ENCODE peak calls at places on chromosomes 11 and 22, in six cellular contexts. One of them, this sample, is unnamed.

GRCh38 chr11:102318469-102318868 is 1.2 kb downstream of the BIRC3 start:
- DNase-seq in T-cell: peak; percentile 41
- DNase-seq in activated T-cell treated with anti-CD3 and anti-CD28 coated beads for 1 hour: no peak
- DNase-seq in substantia nigra: no peak
- DNase-seq in sciatic nerve: no peak
- DNase-seq in non-pigmented ciliary epithelial cell: no peak
- DNase-seq in this sample: no peak

GRCh38 chr11:64373598-64373974 is 14.6 kb downstream of the RPS6KA4 start:
- DNase-seq in substantia nigra: no peak
- DNase-seq in non-pigmented ciliary epithelial cell: no peak
- DNase-seq in sciatic nerve: no peak
- DNase-seq in activated T-cell treated with anti-CD3 and anti-CD28 coated beads for 1 hour: no peak
- DNase-seq in T-cell: no peak
- DNase-seq in this sample: no peak

GRCh38 chr11:123020968-123021367 is 39.3 kb upstream of the BSX start:
- DNase-seq in substantia nigra: no peak
- DNase-seq in activated T-cell treated with anti-CD3 and anti-CD28 coated beads for 1 hour: peak; percentile 10
- DNase-seq in non-pigmented ciliary epithelial cell: peak; percentile 18
- DNase-seq in sciatic nerve: no peak
- DNase-seq in T-cell: no peak
- DNase-seq in this sample: peak; percentile 53

GRCh38 chr11:114202011-114202609 is 94.1 kb upstream of the NNMT start:
- DNase-seq in sciatic nerve: no peak
- DNase-seq in substantia nigra: no peak
- DNase-seq in T-cell: no peak
- DNase-seq in activated T-cell treated with anti-CD3 and anti-CD28 coated beads for 1 hour: no peak
- DNase-seq in non-pigmented ciliary epithelial cell: no peak
- DNase-seq in this sample: peak; percentile 78

GRCh38 chr11:109247071-109247470 is 174.9 kb upstream of the C11orf87 start:
- DNase-seq in substantia nigra: no peak
- DNase-seq in activated T-cell treated with anti-CD3 and anti-CD28 coated beads for 1 hour: no peak
- DNase-seq in sciatic nerve: no peak
- DNase-seq in non-pigmented ciliary epithelial cell: no peak
- DNase-seq in T-cell: no peak
- DNase-seq in this sample: no peak

GRCh38 chr11:8219257-8220021 is 44.2 kb downstream of the LMO1 start:
- DNase-seq in activated T-cell treated with anti-CD3 and anti-CD28 coated beads for 1 hour: no peak
- DNase-seq in non-pigmented ciliary epithelial cell: no peak
- DNase-seq in T-cell: no peak
- DNase-seq in substantia nigra: peak; percentile 36
- DNase-seq in sciatic nerve: no peak
- DNase-seq in this sample: peak; percentile 66

GRCh38 chr11:20374746-20375305 is 11.3 kb downstream of the HTATIP2 start:
- DNase-seq in sciatic nerve: no peak
- DNase-seq in T-cell: no peak
- DNase-seq in substantia nigra: no peak
- DNase-seq in non-pigmented ciliary epithelial cell: no peak
- DNase-seq in activated T-cell treated with anti-CD3 and anti-CD28 coated beads for 1 hour: no peak
- DNase-seq in this sample: no peak

GRCh38 chr11:104333977-104334376 is 170.0 kb upstream of the PDGFD start:
- DNase-seq in substantia nigra: no peak
- DNase-seq in sciatic nerve: no peak
- DNase-seq in non-pigmented ciliary epithelial cell: no peak
- DNase-seq in activated T-cell treated with anti-CD3 and anti-CD28 coated beads for 1 hour: no peak
- DNase-seq in T-cell: no peak
- DNase-seq in this sample: peak; percentile 24

GRCh38 chr22:21951931-21952465 is 650 bp downstream of the PPM1F start:
- DNase-seq in T-cell: no peak
- DNase-seq in activated T-cell treated with anti-CD3 and anti-CD28 coated beads for 1 hour: peak; percentile 11
- DNase-seq in sciatic nerve: peak; percentile 68
- DNase-seq in non-pigmented ciliary epithelial cell: no peak
- DNase-seq in substantia nigra: peak; percentile 26
- DNase-seq in this sample: peak; percentile 66

GRCh38 chr11:123434262-123434661 is 4.2 kb downstream of the GRAMD1B start:
- DNase-seq in sciatic nerve: no peak
- DNase-seq in substantia nigra: no peak
- DNase-seq in activated T-cell treated with anti-CD3 and anti-CD28 coated beads for 1 hour: no peak
- DNase-seq in non-pigmented ciliary epithelial cell: no peak
- DNase-seq in T-cell: no peak
- DNase-seq in this sample: no peak

GRCh38 chr11:129881570-129882170 is 13.7 kb downstream of the NFRKB start:
- DNase-seq in activated T-cell treated with anti-CD3 and anti-CD28 coated beads for 1 hour: peak; percentile 32
- DNase-seq in substantia nigra: peak; percentile 11
- DNase-seq in T-cell: peak; percentile 22
- DNase-seq in non-pigmented ciliary epithelial cell: no peak
- DNase-seq in sciatic nerve: no peak
- DNase-seq in this sample: peak; percentile 57

GRCh38 chr11:74449369-74449931 is 17.9 kb downstream of the KCNE3 start:
- DNase-seq in non-pigmented ciliary epithelial cell: peak; percentile 53
- DNase-seq in sciatic nerve: no peak
- DNase-seq in activated T-cell treated with anti-CD3 and anti-CD28 coated beads for 1 hour: peak; percentile 9
- DNase-seq in substantia nigra: peak; percentile 15
- DNase-seq in T-cell: peak; percentile 20
- DNase-seq in this sample: peak; percentile 83

GRCh38 chr11:126210871-126211235 is 597 bp downstream of the RPUSD4 start:
- DNase-seq in T-cell: no peak
- DNase-seq in non-pigmented ciliary epithelial cell: no peak
- DNase-seq in sciatic nerve: no peak
- DNase-seq in substantia nigra: no peak
- DNase-seq in activated T-cell treated with anti-CD3 and anti-CD28 coated beads for 1 hour: no peak
- DNase-seq in this sample: peak; percentile 8

GRCh38 chr22:48391820-48392219 is 1435.9 kb downstream of the BRD1 start:
- DNase-seq in substantia nigra: no peak
- DNase-seq in activated T-cell treated with anti-CD3 and anti-CD28 coated beads for 1 hour: no peak
- DNase-seq in sciatic nerve: no peak
- DNase-seq in T-cell: no peak
- DNase-seq in non-pigmented ciliary epithelial cell: no peak
- DNase-seq in this sample: no peak

GRCh38 chr11:14244926-14245325 is 114.1 kb downstream of the RRAS2 start:
- DNase-seq in substantia nigra: no peak
- DNase-seq in activated T-cell treated with anti-CD3 and anti-CD28 coated beads for 1 hour: no peak
- DNase-seq in sciatic nerve: no peak
- DNase-seq in T-cell: no peak
- DNase-seq in non-pigmented ciliary epithelial cell: no peak
- DNase-seq in this sample: no peak

GRCh38 chr22:27715078-27715477 is 86.5 kb downstream of the MN1 start:
- DNase-seq in T-cell: no peak
- DNase-seq in non-pigmented ciliary epithelial cell: no peak
- DNase-seq in activated T-cell treated with anti-CD3 and anti-CD28 coated beads for 1 hour: no peak
- DNase-seq in substantia nigra: peak; percentile 88
- DNase-seq in sciatic nerve: no peak
- DNase-seq in this sample: no peak

GRCh38 chr11:67634366-67635230 is 4.9 kb upstream of the NUDT8 start:
- DNase-seq in non-pigmented ciliary epithelial cell: no peak
- DNase-seq in T-cell: no peak
- DNase-seq in substantia nigra: no peak
- DNase-seq in sciatic nerve: no peak
- DNase-seq in activated T-cell treated with anti-CD3 and anti-CD28 coated beads for 1 hour: no peak
- DNase-seq in this sample: no peak

GRCh38 chr22:27213766-27214581 is 556.6 kb downstream of the MIAT start:
- DNase-seq in T-cell: no peak
- DNase-seq in substantia nigra: no peak
- DNase-seq in sciatic nerve: peak; percentile 79
- DNase-seq in non-pigmented ciliary epithelial cell: no peak
- DNase-seq in activated T-cell treated with anti-CD3 and anti-CD28 coated beads for 1 hour: no peak
- DNase-seq in this sample: no peak

GRCh38 chr11:78605296-78605695 is 30.6 kb upstream of the NARS2 start:
- DNase-seq in non-pigmented ciliary epithelial cell: no peak
- DNase-seq in substantia nigra: no peak
- DNase-seq in sciatic nerve: no peak
- DNase-seq in T-cell: no peak
- DNase-seq in activated T-cell treated with anti-CD3 and anti-CD28 coated beads for 1 hour: no peak
- DNase-seq in this sample: no peak

GRCh38 chr11:75453916-75454655 is 21.1 kb upstream of the KLHL35 start:
- DNase-seq in T-cell: no peak
- DNase-seq in sciatic nerve: no peak
- DNase-seq in substantia nigra: no peak
- DNase-seq in activated T-cell treated with anti-CD3 and anti-CD28 coated beads for 1 hour: no peak
- DNase-seq in non-pigmented ciliary epithelial cell: no peak
- DNase-seq in this sample: no peak

This sample was measured in lung microvascular endothelial cell.